ENCODE peak calls at places on chromosomes 12 and 14, in nine cellular contexts. U is activated naive CD8-positive, alpha-beta T cell treated with anti-CD3 and anti-CD28 coated beads, Interleukin-2, amount 50 U/mL, for 24 hours; S is stimulated activated CD8-positive, alpha-beta memory T cell treated with anti-CD3 and anti-CD28 coated beads, Interleukin-15, amount 100 ng/mL, for 4 hours; I is lower lobe of right lung; F is activated CD4-positive, alpha-beta T cell treated with anti-CD3 and anti-CD28 coated beads, Interleukin-2, amount 10 ng/mL, durations not matched to agents 7 days and 5 days; D is AG08395; M is HepG2; Q is right cardiac atrium; J is nephron progenitor cell. P is an unnamed sample.

GRCh38 chr14:55228261-55228660 is 36.9 kb upstream of the DLGAP5 start:
- DNase-seq in U (no peak), S (no peak), I (no peak), F (no peak), D (no peak), M (no peak), Q (no peak), J (no peak), P (no peak)

GRCh38 chr12:92398565-92399309 is 253.1 kb upstream of the BTG1 start:
- DNase-seq in U (no peak), S (no peak), I (no peak), F (peak), D (no peak), M (no peak), Q (no peak), J (no peak), P (peak)

GRCh38 chr12:26068503-26068902 is 56.3 kb downstream of the BHLHE41 start:
- DNase-seq in U (no peak), S (no peak), I (no peak), F (no peak), D (no peak), M (no peak), Q (no peak), J (no peak), P (no peak)

GRCh38 chr14:22484638-22485037 is 104.4 kb downstream of the DAD1 start:
- DNase-seq in U (no peak), S (no peak), I (no peak), F (no peak), D (no peak), M (no peak), Q (peak), J (no peak), P (no peak)

GRCh38 chr14:53509845-53510244 is 356.7 kb upstream of the DDHD1 start:
- DNase-seq in U (no peak), S (no peak), I (no peak), F (no peak), D (peak), M (no peak), Q (peak), J (no peak), P (no peak)

GRCh38 chr12:66662729-66663128 is 16.1 kb downstream of the GRIP1 start:
- DNase-seq in U (no peak), S (no peak), I (no peak), F (no peak), D (peak), M (no peak), Q (no peak), J (no peak), P (no peak)

GRCh38 chr14:65101631-65102440 is 481 bp downstream of the MAX start:
- DNase-seq in U (peak), S (peak), I (peak), F (peak), D (no peak), M (no peak), Q (peak), J (peak), P (peak)

GRCh38 chr12:20492251-20492728 is 124.0 kb downstream of the PDE3A start:
- DNase-seq in U (peak), S (no peak), I (no peak), F (no peak), D (no peak), M (no peak), Q (no peak), J (no peak), P (no peak)

GRCh38 chr12:234891-235415 is 21.0 kb upstream of the SLC6A12 start:
- DNase-seq in U (no peak), S (no peak), I (no peak), F (no peak), D (no peak), M (no peak), Q (no peak), J (no peak), P (no peak)

GRCh38 chr12:44127966-44128365 is 292.1 kb downstream of the TMEM117 start:
- DNase-seq in U (no peak), S (no peak), I (no peak), F (no peak), D (no peak), M (no peak), Q (no peak), J (no peak), P (no peak)

GRCh38 chr12:52971701-52972329 is 22.9 kb downstream of the KRT18 start:
- DNase-seq in U (no peak), S (no peak), I (no peak), F (no peak), D (peak), M (peak), Q (no peak), J (no peak), P (no peak)

GRCh38 chr14:71271166-71271945 is 364.1 kb downstream of the PCNX1 start:
- DNase-seq in U (no peak), S (no peak), I (no peak), F (no peak), D (no peak), M (no peak), Q (no peak), J (no peak), P (no peak)

GRCh38 chr12:67650127-67650495 is 1.6 kb downstream of the DYRK2 start:
- DNase-seq in U (no peak), S (no peak), I (no peak), F (no peak), D (no peak), M (no peak), Q (peak), J (peak), P (peak)

GRCh38 chr14:39492267-39492666 is 60.0 kb upstream of the FBXO33 start:
- DNase-seq in U (no peak), S (no peak), I (no peak), F (no peak), D (peak), M (no peak), Q (no peak), J (no peak), P (no peak)

GRCh38 chr14:50339178-50339804 is 27.2 kb downstream of the DMAC2L start:
- DNase-seq in U (no peak), S (no peak), I (no peak), F (no peak), D (no peak), M (no peak), Q (no peak), J (no peak), P (no peak)

GRCh38 chr12:62703011-62703380 is 232.0 kb downstream of the PPM1H start:
- DNase-seq in U (no peak), S (no peak), I (no peak), F (no peak), D (peak), M (no peak), Q (no peak), J (no peak), P (no peak)

GRCh38 chr12:47066278-47067048 is 13.0 kb upstream of the PCED1B start:
- DNase-seq in U (no peak), S (no peak), I (no peak), F (no peak), D (no peak), M (no peak), Q (no peak), J (no peak), P (no peak)

GRCh38 chr14:49526101-49526500 is 60.1 kb downstream of the RPS29 start:
- DNase-seq in U (no peak), S (no peak), I (no peak), F (no peak), D (no peak), M (no peak), Q (no peak), J (no peak), P (no peak)

GRCh38 chr12:116495260-116495659 is 63.9 kb upstream of the MAP1LC3B2 start:
- DNase-seq in U (no peak), S (no peak), I (no peak), F (no peak), D (peak), M (no peak), Q (no peak), J (no peak), P (no peak)

GRCh38 chr14:54447231-54447692 is 6.1 kb upstream of the CNIH1 start:
- DNase-seq in U (no peak), S (no peak), I (peak), F (no peak), D (peak), M (peak), Q (no peak), J (no peak), P (no peak)

GRCh38 chr12:124030510-124030909 is 57.5 kb downstream of the ZNF664 start:
- DNase-seq in U (no peak), S (no peak), I (no peak), F (no peak), D (peak), M (no peak), Q (no peak), J (no peak), P (no peak)

GRCh38 chr12:131121705-131122405 is 168.1 kb downstream of the ADGRD1 start:
- DNase-seq in U (no peak), S (no peak), I (no peak), F (no peak), D (no peak), M (no peak), Q (no peak), J (no peak), P (no peak)

GRCh38 chr14:53696217-53696965 is 260.2 kb downstream of the BMP4 start:
- DNase-seq in U (no peak), S (no peak), I (no peak), F (no peak), D (no peak), M (peak), Q (no peak), J (no peak), P (no peak)

GRCh38 chr14:29842228-29842627 is 85.4 kb downstream of the PRKD1 start:
- DNase-seq in U (no peak), S (no peak), I (no peak), F (no peak), D (no peak), M (no peak), Q (no peak), J (no peak), P (no peak)

GRCh38 chr14:51079085-51079484 is 15.8 kb downstream of the TRIM9 start:
- DNase-seq in U (no peak), S (no peak), I (no peak), F (no peak), D (no peak), M (no peak), Q (no peak), J (no peak), P (no peak)

GRCh38 chr14:69633238-69633637 is 21.8 kb downstream of the SUSD6 start:
- DNase-seq in U (no peak), S (no peak), I (no peak), F (no peak), D (no peak), M (peak), Q (no peak), J (no peak), P (no peak)

GRCh38 chr12:89414851-89415250 is 62.5 kb upstream of the DUSP6 start:
- DNase-seq in U (no peak), S (no peak), I (no peak), F (no peak), D (peak), M (no peak), Q (no peak), J (no peak), P (no peak)

GRCh38 chr14:26594756-26595545 is 2.9 kb downstream of the NOVA1 start:
- DNase-seq in U (no peak), S (no peak), I (no peak), F (no peak), D (no peak), M (no peak), Q (no peak), J (no peak), P (no peak)

GRCh38 chr12:39294712-39295111 is 148.2 kb downstream of the KIF21A start:
- DNase-seq in U (no peak), S (no peak), I (no peak), F (no peak), D (no peak), M (no peak), Q (peak), J (no peak), P (no peak)

GRCh38 chr14:38616959-38617358 is 361.1 kb upstream of the CLEC14A start:
- DNase-seq in U (no peak), S (no peak), I (peak), F (no peak), D (no peak), M (no peak), Q (no peak), J (no peak), P (no peak)

GRCh38 chr14:68811161-68811560 is 18.3 kb upstream of the ZFP36L1 start:
- DNase-seq in U (no peak), S (no peak), I (no peak), F (no peak), D (no peak), M (no peak), Q (no peak), J (no peak), P (no peak)

GRCh38 chr12:80121661-80122060 is 22.3 kb downstream of the OTOGL start:
- DNase-seq in U (no peak), S (no peak), I (no peak), F (no peak), D (no peak), M (no peak), Q (no peak), J (no peak), P (no peak)

GRCh38 chr12:71161575-71161974 is 3.8 kb upstream of the TSPAN8 start:
- DNase-seq in U (no peak), S (no peak), I (no peak), F (no peak), D (no peak), M (no peak), Q (no peak), J (no peak), P (no peak)

GRCh38 chr14:35818346-35819115 is 7.6 kb upstream of the BRMS1L start:
- DNase-seq in U (no peak), S (no peak), I (no peak), F (peak), D (peak), M (peak), Q (no peak), J (peak), P (no peak)

GRCh38 chr12:91098942-91099341 is 12.4 kb downstream of the LUM start:
- DNase-seq in U (no peak), S (no peak), I (no peak), F (no peak), D (peak), M (no peak), Q (no peak), J (no peak), P (no peak)

GRCh38 chr12:84701041-84701440 is 211.6 kb downstream of the SLC6A15 start:
- DNase-seq in U (no peak), S (no peak), I (no peak), F (no peak), D (peak), M (no peak), Q (no peak), J (no peak), P (no peak)

GRCh38 chr12:6960291-6961277 is 9.4 kb downstream of the PTPN6 start:
- DNase-seq in U (peak), S (no peak), I (no peak), F (no peak), D (peak), M (no peak), Q (peak), J (no peak), P (no peak)

GRCh38 chr12:11633968-11634367 is 15.5 kb upstream of the ETV6 start:
- DNase-seq in U (no peak), S (no peak), I (no peak), F (no peak), D (peak), M (peak), Q (no peak), J (no peak), P (no peak)

GRCh38 chr12:4380332-4380731 is 820 bp upstream of the FGF23 start:
- DNase-seq in U (no peak), S (no peak), I (no peak), F (no peak), D (no peak), M (no peak), Q (no peak), J (no peak), P (no peak)

P was measured in CD4-positive, alpha-beta memory T cell.